ENCODE peak calls at places on chromosomes 1 and 21, in four cellular contexts. F, I, B and J are unnamed samples.
A peak's percentile ranks its signal among the peaks of the same experiment; 100 is the strongest.

GRCh38 chr1:171204311-171204710 is 19.2 kb downstream of the FMO2 start:
- DNase-seq in F (no peak), I (no peak), B (no peak), J (no peak)

GRCh38 chr1:19643113-19643512 is 998 bp upstream of the NBL1 start:
- DNase-seq in F (no peak), I (peak; percentile 41), B (no peak), J (no peak)

GRCh38 chr1:63575340-63575826 is 17.8 kb upstream of the PGM1 start:
- DNase-seq in F (peak; percentile 15), I (peak; percentile 27), B (no peak), J (no peak)

GRCh38 chr1:8905582-8906191 is 27.2 kb upstream of the ENO1 start:
- DNase-seq in F (no peak), I (no peak), B (no peak), J (no peak)

GRCh38 chr1:188166654-188167053 is 1337.9 kb downstream of the PLA2G4A start:
- DNase-seq in F (no peak), I (no peak), B (no peak), J (no peak)

GRCh38 chr1:35885961-35886558 is 3.1 kb downstream of the AGO1 start:
- DNase-seq in F (peak; percentile 66), I (peak; percentile 43), B (peak; percentile 87), J (no peak)

GRCh38 chr1:17919525-17920439 is 164.6 kb downstream of the ACTL8 start:
- DNase-seq in F (peak; percentile 52), I (peak; percentile 78), B (peak; percentile 79), J (no peak)

GRCh38 chr1:26112407-26112775 is 767 bp downstream of the PDIK1L start:
- DNase-seq in F (no peak), I (no peak), B (no peak), J (no peak)

GRCh38 chr1:91478693-91479234 is 21.9 kb upstream of the CDC7 start:
- DNase-seq in F (no peak), I (no peak), B (no peak), J (no peak)

GRCh38 chr1:15431571-15431948 is 6.7 kb upstream of the CTRC start:
- DNase-seq in F (no peak), I (peak; percentile 21), B (no peak), J (no peak)

GRCh38 chr1:108154323-108154722 is 45.8 kb downstream of the SLC25A24 start:
- DNase-seq in F (no peak), I (no peak), B (no peak), J (no peak)

GRCh38 chr21:18030248-18030647 is 211.1 kb upstream of the C21orf91 start:
- DNase-seq in F (no peak), I (no peak), B (no peak), J (no peak)

GRCh38 chr1:199163277-199164069 is 524.6 kb downstream of the PTPRC start:
- DNase-seq in F (no peak), I (peak; percentile 6), B (no peak), J (no peak)

GRCh38 chr1:200029035-200029623 is 1.6 kb downstream of the NR5A2 start:
- DNase-seq in F (no peak), I (peak; percentile 79), B (peak; percentile 76), J (no peak)

GRCh38 chr21:37753122-37753599 is 163.1 kb downstream of the KCNJ6 start:
- DNase-seq in F (no peak), I (peak; percentile 12), B (no peak), J (no peak)

GRCh38 chr21:29870814-29871213 is 69.0 kb downstream of the GRIK1 start:
- DNase-seq in F (no peak), I (no peak), B (no peak), J (no peak)

GRCh38 chr21:29875873-29876272 is 63.9 kb downstream of the GRIK1 start:
- DNase-seq in F (no peak), I (no peak), B (no peak), J (no peak)

DNA sequence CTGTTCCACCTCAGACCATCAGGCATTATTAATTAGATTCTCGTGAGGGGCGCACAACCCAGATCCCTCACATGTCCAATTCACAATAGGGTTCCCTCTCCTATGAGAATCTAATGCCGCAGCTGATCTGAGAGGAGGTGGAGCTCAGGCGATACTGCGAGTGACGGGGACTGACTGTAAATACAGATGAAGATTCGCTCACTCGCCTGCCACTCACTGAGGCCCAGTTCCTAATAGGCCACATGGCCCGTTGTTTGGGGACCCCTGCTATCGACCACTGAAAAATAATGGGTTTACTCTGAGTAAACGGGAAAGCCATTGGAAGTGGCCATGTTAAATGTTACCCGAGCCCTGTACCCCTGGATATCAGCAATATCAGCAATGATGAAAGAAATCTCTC is 65.9 kb downstream of the GRIK1 start:
- DNase-seq in F (no peak), I (no peak), B (no peak), J (no peak)
- TF ChIP-seq NRF1 in F (no peak), I (no peak), B (no peak), J (no peak)

GRCh38 chr1:41853907-41854306 is 64.8 kb downstream of the HIVEP3 start:
- DNase-seq in F (no peak), I (no peak), B (no peak), J (no peak)

GRCh38 chr1:41859686-41860085 is 59.0 kb downstream of the HIVEP3 start:
- DNase-seq in F (no peak), I (no peak), B (no peak), J (no peak)

GRCh38 chr1:41855713-41856112 is 63.0 kb downstream of the HIVEP3 start:
- DNase-seq in F (no peak), I (no peak), B (no peak), J (no peak)

GRCh38 chr1:41860214-41860613 is 58.5 kb downstream of the HIVEP3 start:
- DNase-seq in F (no peak), I (no peak), B (no peak), J (no peak)

DNA sequence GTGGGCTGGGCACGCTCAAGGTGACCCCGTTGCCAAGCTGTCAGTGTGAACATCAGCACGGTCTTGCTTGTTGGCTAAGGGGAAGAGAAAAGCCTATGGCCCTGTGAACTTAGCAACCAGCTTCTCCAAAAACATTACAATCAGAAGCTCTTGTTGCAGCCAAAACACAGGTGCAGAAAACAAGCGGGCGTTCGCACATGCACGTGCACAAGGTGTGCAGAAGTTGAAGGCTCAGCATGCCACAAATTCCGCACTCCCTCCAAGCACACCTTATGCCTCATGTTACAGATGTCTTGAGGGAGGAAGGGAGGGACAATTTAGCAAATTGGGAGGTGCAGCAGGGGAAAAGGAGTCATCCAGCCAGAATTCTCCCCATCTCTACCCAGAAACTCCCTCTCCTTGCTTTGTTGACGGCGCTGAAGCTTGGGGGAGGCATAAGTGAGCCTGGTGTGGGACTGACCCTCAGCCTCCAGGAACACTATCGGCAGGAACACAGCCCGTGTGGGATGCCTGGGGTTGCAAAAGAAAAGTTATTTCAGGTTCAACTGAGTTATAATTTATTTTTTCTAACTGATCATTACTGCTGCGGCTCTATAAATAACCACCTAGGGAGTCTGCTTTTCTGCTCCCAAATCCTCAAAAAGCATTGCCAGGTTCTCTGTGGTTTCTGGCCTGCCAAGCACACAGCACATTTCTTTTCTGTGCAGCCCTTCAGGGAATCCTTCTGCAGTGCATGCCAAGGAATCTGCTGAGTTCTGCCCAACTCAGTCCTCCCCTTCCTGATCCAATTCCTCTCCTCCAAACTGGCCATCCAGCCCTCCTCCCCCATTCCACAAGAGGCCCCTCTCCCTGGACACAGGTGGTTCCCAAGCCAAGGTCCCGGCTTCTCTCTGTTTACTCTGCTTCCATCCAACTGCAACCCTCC is 62.1 kb downstream of the HIVEP3 start:
- DNase-seq in F (no peak), I (no peak), B (no peak), J (no peak)
- TF ChIP-seq JUND in F (no peak), I (no peak), B (no peak), J (no peak)

DNA sequence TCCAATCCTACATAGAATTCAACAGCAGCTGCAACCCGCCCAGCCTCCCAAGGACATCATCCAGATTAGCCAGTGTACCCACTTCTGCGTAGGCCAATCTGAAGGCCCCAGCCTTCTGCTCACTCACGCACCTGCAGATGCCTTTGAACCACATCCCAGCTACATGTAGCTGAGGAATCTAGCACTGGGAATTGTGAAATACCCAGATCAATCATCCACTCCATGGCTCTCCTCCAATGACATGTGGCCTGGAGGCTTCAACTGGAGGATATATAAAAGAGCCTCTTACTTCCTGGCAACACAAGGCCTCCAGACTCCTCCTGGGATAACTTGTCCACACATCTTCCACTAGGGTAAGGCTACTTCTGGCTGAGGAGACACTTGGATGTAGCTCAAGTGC is at the start of gene LCE6A:
- DNase-seq in F (no peak), I (no peak), B (no peak), J (no peak)
- TF ChIP-seq NRF1 in F (no peak), I (no peak), B (no peak), J (no peak)

GRCh38 chr1:159889202-159889601 is 10.8 kb downstream of the CFAP45 start:
- DNase-seq in F (no peak), I (no peak), B (no peak), J (no peak)
- TF ChIP-seq JUND in F (no peak), I (no peak), B (no peak), J (no peak)

GRCh38 chr1:10529772-10530171 is 55.0 kb downstream of the PEX14 start:
- DNase-seq in F (no peak), I (no peak), B (no peak), J (no peak)

GRCh38 chr1:10528066-10529014 is 53.6 kb downstream of the PEX14 start:
- DNase-seq in F (no peak), I (no peak), B (no peak), J (no peak)

GRCh38 chr1:10530756-10531155 is 56.0 kb downstream of the PEX14 start:
- DNase-seq in F (no peak), I (no peak), B (no peak), J (no peak)

GRCh38 chr1:10530281-10530740 is 55.6 kb downstream of the PEX14 start:
- DNase-seq in F (peak; percentile 46), I (peak; percentile 73), B (peak; percentile 85), J (no peak)

GRCh38 chr1:10529096-10529495 is 54.3 kb downstream of the PEX14 start:
- DNase-seq in F (no peak), I (no peak), B (no peak), J (no peak)
- TF ChIP-seq NRF1 in F (no peak), I (no peak), B (no peak), J (no peak)

GRCh38 chr21:45479691-45480675 is 62.3 kb downstream of the SLC19A1 start:
- DNase-seq in F (no peak), I (no peak), B (no peak), J (no peak)
- TF ChIP-seq JUND in F (no peak), I (no peak), B (no peak), J (no peak)